ENCODE peak calls at places on chromosomes 5 and 9, in seven cellular contexts. K, M, O, D, C, S and G are unnamed samples.
A peak's percentile ranks its signal among the peaks of the same experiment; 100 is the strongest.

GRCh38 chr5:91848453-91848852 is 465.3 kb upstream of the ARRDC3 start:
- DNase-seq in K (no peak), M (no peak), O (no peak), D (no peak), C (no peak), S (peak; percentile 90), G (no peak)

GRCh38 chr5:173612948-173613347 is 3.5 kb downstream of the BOD1 start:
- DNase-seq in K (no peak), M (no peak), O (no peak), D (no peak), C (no peak), S (no peak), G (no peak)

GRCh38 chr5:11619339-11620028 is 284.8 kb downstream of the CTNND2 start:
- DNase-seq in K (no peak), M (no peak), O (no peak), D (no peak), C (no peak), S (no peak), G (no peak)

GRCh38 chr5:91207248-91207647 is 175.9 kb downstream of the ARRDC3 start:
- DNase-seq in K (no peak), M (no peak), O (no peak), D (no peak), C (no peak), S (peak; percentile 72), G (no peak)

GRCh38 chr9:133788819-133789733 is 50.9 kb upstream of the SARDH start:
- DNase-seq in K (peak; percentile 43), M (no peak), O (no peak), D (no peak), C (peak; percentile 39), S (no peak), G (no peak)

GRCh38 chr5:150497989-150498317 is 10.0 kb upstream of the NDST1 start:
- DNase-seq in K (no peak), M (no peak), O (no peak), D (no peak), C (no peak), S (no peak), G (no peak)

GRCh38 chr9:116219686-116220085 is 66.1 kb downstream of the PAPPA start:
- DNase-seq in K (no peak), M (no peak), O (peak; percentile 54), D (no peak), C (peak; percentile 24), S (no peak), G (no peak)

GRCh38 chr5:11234501-11234911 is 473.5 kb upstream of the DAP start:
- DNase-seq in K (no peak), M (no peak), O (peak; percentile 20), D (no peak), C (peak; percentile 15), S (no peak), G (no peak)

GRCh38 chr9:13358128-13358527 is 78.6 kb upstream of the MPDZ start:
- DNase-seq in K (no peak), M (no peak), O (no peak), D (no peak), C (no peak), S (peak; percentile 80), G (no peak)

GRCh38 chr9:133874061-133874638 is 118.0 kb downstream of the VAV2 start:
- DNase-seq in K (no peak), M (no peak), O (no peak), D (no peak), C (no peak), S (peak; percentile 76), G (no peak)

GRCh38 chr5:25614466-25614865 is 969.7 kb upstream of the CDH10 start:
- DNase-seq in K (no peak), M (no peak), O (no peak), D (no peak), C (no peak), S (no peak), G (no peak)

GRCh38 chr9:87564706-87565335 is 67.2 kb downstream of the DAPK1 start:
- DNase-seq in K (no peak), M (no peak), O (no peak), D (no peak), C (no peak), S (no peak), G (no peak)

GRCh38 chr5:16037121-16037520 is 142.5 kb downstream of the MARCHF11 start:
- DNase-seq in K (no peak), M (no peak), O (no peak), D (no peak), C (no peak), S (no peak), G (no peak)

GRCh38 chr5:154962494-154962893 is 21.6 kb downstream of the MRPL22 start:
- DNase-seq in K (no peak), M (no peak), O (no peak), D (no peak), C (no peak), S (no peak), G (no peak)

GRCh38 chr9:72292874-72293607 is 72.0 kb downstream of the ZFAND5 start:
- DNase-seq in K (peak; percentile 28), M (peak; percentile 51), O (no peak), D (no peak), C (no peak), S (peak; percentile 76), G (peak; percentile 19)

DNA sequence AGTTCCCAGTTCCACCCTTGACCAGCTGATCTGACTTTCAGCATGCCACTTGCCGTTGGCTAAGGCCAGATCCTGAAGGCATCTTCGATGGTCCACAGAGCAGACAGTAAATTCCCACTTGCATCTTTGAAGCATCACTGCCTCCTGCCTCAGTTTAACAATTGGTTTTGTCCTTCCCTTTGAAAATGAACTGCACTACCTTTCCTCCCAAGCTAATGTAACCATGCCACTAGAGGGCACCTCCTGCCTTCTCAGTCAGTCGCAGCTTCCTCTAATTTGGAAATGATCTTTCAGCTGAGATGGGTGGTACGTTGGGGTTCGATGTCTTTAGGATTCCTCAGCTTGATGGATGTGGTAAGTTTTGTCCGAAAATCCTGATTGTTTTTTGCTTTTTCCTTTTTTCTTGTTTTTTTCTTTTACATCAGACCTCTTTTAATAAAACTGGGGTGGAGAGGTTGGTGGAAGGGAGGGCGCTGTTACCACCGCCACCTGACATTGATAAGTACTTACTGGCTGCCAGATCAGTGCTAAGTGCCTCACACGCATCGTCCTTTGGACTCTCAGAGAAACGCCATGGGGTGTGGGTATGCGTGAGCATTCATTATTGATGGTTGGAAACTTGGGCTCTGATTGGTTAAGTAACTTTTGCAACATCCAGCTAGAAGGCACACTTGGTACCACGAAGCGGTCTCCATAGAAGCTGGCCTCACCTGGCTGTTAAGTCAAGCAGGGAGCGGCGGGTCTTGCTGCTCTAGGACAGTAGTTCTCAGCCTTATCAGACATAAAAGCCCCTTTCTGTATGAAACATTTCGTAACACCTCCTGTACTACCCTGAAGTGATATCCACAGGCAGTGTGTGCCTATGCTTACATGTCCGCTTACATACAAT is 16.9 kb downstream of the PTTG1 start:
- DNase-seq in K (peak; percentile 59), M (peak; percentile 66), O (peak; percentile 88), D (peak; percentile 45), C (no peak), S (peak; percentile 72), G (peak; percentile 65)
- H3K27ac ChIP-seq in K (peak overlapping the region; percentile 30), M (peak overlapping the region; percentile 78), O (no peak overlapping the region), D (no peak overlapping the region), C (peak overlapping the region; percentile 29), S (no peak overlapping the region), G (no peak overlapping the region)

GRCh38 chr9:37032713-37033112 is 1.4 kb downstream of the PAX5 start:
- DNase-seq in K (no peak), M (no peak), O (peak; percentile 33), D (no peak), C (no peak), S (no peak), G (no peak)

GRCh38 chr9:37031081-37031480 is 3.0 kb downstream of the PAX5 start:
- DNase-seq in K (no peak), M (no peak), O (peak; percentile 24), D (no peak), C (no peak), S (no peak), G (no peak)

GRCh38 chr9:37033141-37033540 is 927 bp downstream of the PAX5 start:
- DNase-seq in K (no peak), M (no peak), O (no peak), D (no peak), C (no peak), S (no peak), G (no peak)

GRCh38 chr9:37030591-37030939 is 3.5 kb downstream of the PAX5 start:
- DNase-seq in K (no peak), M (no peak), O (no peak), D (no peak), C (no peak), S (no peak), G (no peak)

GRCh38 chr9:37031902-37032301 is 2.2 kb downstream of the PAX5 start:
- DNase-seq in K (no peak), M (no peak), O (peak; percentile 39), D (no peak), C (no peak), S (no peak), G (no peak)
- H3K27me3 ChIP-seq in K (no peaks in the 10 kb centered on the region), M (peaks cover 16% of the 10 kb centered on the region), O (peaks cover 98% of the 10 kb centered on the region), D (peaks cover 98% of the 10 kb centered on the region), C (peaks cover 100% of the 10 kb centered on the region), S (peaks cover 91% of the 10 kb centered on the region), G (peaks cover 5% of the 10 kb centered on the region)

GRCh38 chr5:132736853-132737833 is at the start of gene KIF3A:
- DNase-seq in K (peak; percentile 100), M (peak; percentile 85), O (peak; percentile 99), D (peak; percentile 96), C (peak; percentile 97), S (peak; percentile 95), G (peak; percentile 96)
- H3K27ac ChIP-seq in K (peak within 1 kb of the TSS; percentile 54), M (peak within 1 kb of the TSS; percentile 76), O (peak within 1 kb of the TSS; percentile 58), D (peak within 1 kb of the TSS; percentile 81), C (peak within 1 kb of the TSS; percentile 79), S (peak within 1 kb of the TSS; percentile 40), G (peak within 1 kb of the TSS; percentile 80)

GRCh38 chr5:158594595-158595242 is 505.0 kb downstream of the EBF1 start:
- DNase-seq in K (no peak), M (no peak), O (no peak), D (no peak), C (no peak), S (no peak), G (no peak)
- H3K27me3 ChIP-seq in K (no peaks in the 10 kb centered on the region), M (no peaks in the 10 kb centered on the region), O (no peaks in the 10 kb centered on the region), D (no peaks in the 10 kb centered on the region), C (no peaks in the 10 kb centered on the region), S (no peaks in the 10 kb centered on the region), G (no peaks in the 10 kb centered on the region)

GRCh38 chr9:4022435-4023067 is 277.3 kb downstream of the GLIS3 start:
- DNase-seq in K (no peak), M (no peak), O (no peak), D (no peak), C (no peak), S (no peak), G (no peak)
- H3K27ac ChIP-seq in K (no peak overlapping the region), M (no peak overlapping the region), O (no peak overlapping the region), D (no peak overlapping the region), C (no peak overlapping the region), S (no peak overlapping the region), G (no peak overlapping the region)